ENCODE peak calls at places on chromosomes 1 and 21, in seven cellular contexts. Y, B, G, X, A, S and Z are unnamed samples.

GRCh38 chr1:196466656-196467055 is 141.6 kb downstream of the KCNT2 start:
- DNase-seq in Y (no peak), B (no peak), G (no peak), X (peak; percentile 13), A (no peak), S (peak; percentile 59), Z (peak; percentile 33)

GRCh38 chr1:30234091-30234490 is 489.3 kb downstream of the MATN1 start:
- DNase-seq in Y (no peak), B (no peak), G (no peak), X (no peak), A (no peak), S (no peak), Z (no peak)

GRCh38 chr1:168621356-168621755 is 45.0 kb downstream of the XCL1 start:
- DNase-seq in Y (no peak), B (no peak), G (no peak), X (peak; percentile 57), A (no peak), S (no peak), Z (peak; percentile 53)

GRCh38 chr1:223423641-223424233 is 30.5 kb downstream of the CCDC185 start:
- DNase-seq in Y (no peak), B (no peak), G (no peak), X (no peak), A (no peak), S (no peak), Z (peak; percentile 46)

GRCh38 chr1:53254011-53254640 is 15.8 kb upstream of the MAGOH start:
- DNase-seq in Y (no peak), B (no peak), G (no peak), X (peak; percentile 73), A (no peak), S (no peak), Z (no peak)

GRCh38 chr1:205052689-205053088 is 9.7 kb downstream of the CNTN2 start:
- DNase-seq in Y (no peak), B (no peak), G (no peak), X (no peak), A (no peak), S (no peak), Z (no peak)

GRCh38 chr1:160797861-160798273 is 1.9 kb downstream of the LY9 start:
- DNase-seq in Y (no peak), B (no peak), G (no peak), X (no peak), A (peak; percentile 30), S (peak; percentile 56), Z (no peak)

GRCh38 chr1:21268281-21269239 is 21.7 kb downstream of the ECE1 start:
- DNase-seq in Y (no peak), B (no peak), G (no peak), X (no peak), A (no peak), S (no peak), Z (no peak)

GRCh38 chr1:111990026-111990877 is 784 bp upstream of the KCND3 start:
- DNase-seq in Y (peak; percentile 24), B (peak; percentile 67), G (no peak), X (peak; percentile 10), A (no peak), S (no peak), Z (no peak)

GRCh38 chr1:26784023-26784871 is 3.5 kb upstream of the PIGV start:
- DNase-seq in Y (no peak), B (no peak), G (no peak), X (peak; percentile 95), A (no peak), S (no peak), Z (peak; percentile 51)

GRCh38 chr1:61448934-61449368 is 276.0 kb downstream of the TM2D1 start:
- DNase-seq in Y (no peak), B (no peak), G (no peak), X (peak; percentile 99), A (no peak), S (peak; percentile 78), Z (peak; percentile 89)

GRCh38 chr1:110605901-110606783 is at the start of gene KCNA2:
- DNase-seq in Y (peak; percentile 63), B (peak; percentile 68), G (no peak), X (peak; percentile 9), A (no peak), S (no peak), Z (peak; percentile 62)

GRCh38 chr1:22828151-22828817 is 117.6 kb downstream of the EPHB2 start:
- DNase-seq in Y (no peak), B (no peak), G (no peak), X (no peak), A (no peak), S (no peak), Z (no peak)

GRCh38 chr1:224329484-224329841 is 509 bp downstream of the NVL start:
- DNase-seq in Y (no peak), B (no peak), G (no peak), X (no peak), A (no peak), S (no peak), Z (no peak)

GRCh38 chr1:48472747-48473146 is 743 bp upstream of the SPATA6 start:
- DNase-seq in Y (no peak), B (no peak), G (no peak), X (no peak), A (no peak), S (no peak), Z (no peak)

GRCh38 chr21:45017376-45017960 is 56.9 kb upstream of the ADARB1 start:
- DNase-seq in Y (no peak), B (peak; percentile 39), G (no peak), X (no peak), A (no peak), S (no peak), Z (no peak)

GRCh38 chr1:71667224-71667623 is 586.4 kb upstream of the ZRANB2 start:
- DNase-seq in Y (no peak), B (no peak), G (no peak), X (peak; percentile 7), A (no peak), S (no peak), Z (peak; percentile 24)

GRCh38 chr1:58942759-58943191 is 158.9 kb upstream of the JUN start:
- DNase-seq in Y (no peak), B (no peak), G (no peak), X (no peak), A (no peak), S (no peak), Z (no peak)

GRCh38 chr1:222754386-222755139 is 17.6 kb downstream of the FAM177B start:
- DNase-seq in Y (no peak), B (peak; percentile 70), G (peak; percentile 98), X (peak; percentile 95), A (no peak), S (peak; percentile 83), Z (peak; percentile 88)

GRCh38 chr1:31723828-31724359 is 20.1 kb upstream of the COL16A1 start:
- DNase-seq in Y (peak; percentile 87), B (peak; percentile 79), G (no peak), X (peak; percentile 79), A (no peak), S (no peak), Z (peak; percentile 79)

GRCh38 chr1:41696381-41696780 is 211.9 kb upstream of the EDN2 start:
- DNase-seq in Y (no peak), B (no peak), G (no peak), X (no peak), A (no peak), S (no peak), Z (no peak)

GRCh38 chr1:24541711-24542346 is 14.1 kb upstream of the NCMAP start:
- DNase-seq in Y (peak; percentile 37), B (peak; percentile 78), G (no peak), X (no peak), A (no peak), S (no peak), Z (no peak)

GRCh38 chr21:31903896-31904295 is 31.1 kb downstream of the HUNK start:
- DNase-seq in Y (no peak), B (no peak), G (no peak), X (no peak), A (no peak), S (no peak), Z (no peak)

GRCh38 chr1:113534130-113534817 is 144.0 kb downstream of the MAGI3 start:
- DNase-seq in Y (no peak), B (no peak), G (no peak), X (peak; percentile 21), A (no peak), S (no peak), Z (peak; percentile 57)

GRCh38 chr1:115828101-115829022 is 12.6 kb downstream of the NHLH2 start:
- DNase-seq in Y (peak; percentile 52), B (peak; percentile 71), G (no peak), X (peak; percentile 33), A (no peak), S (no peak), Z (peak; percentile 32)

GRCh38 chr1:236689713-236690569 is 3.6 kb downstream of the ACTN2 start:
- DNase-seq in Y (no peak), B (no peak), G (no peak), X (no peak), A (no peak), S (no peak), Z (no peak)

GRCh38 chr1:37513795-37514349 is 694 bp downstream of the MEAF6 start:
- DNase-seq in Y (peak; percentile 37), B (peak; percentile 73), G (no peak), X (no peak), A (peak; percentile 48), S (no peak), Z (peak; percentile 28)

GRCh38 chr21:42663860-42664535 is 10.6 kb downstream of the PDE9A start:
- DNase-seq in Y (no peak), B (no peak), G (no peak), X (no peak), A (no peak), S (no peak), Z (no peak)

GRCh38 chr1:159469921-159470595 is 30.5 kb downstream of the OR10J1 start:
- DNase-seq in Y (no peak), B (no peak), G (no peak), X (peak; percentile 58), A (no peak), S (no peak), Z (no peak)

GRCh38 chr1:246001142-246001812 is 505.8 kb downstream of the SMYD3 start:
- DNase-seq in Y (no peak), B (no peak), G (no peak), X (peak; percentile 81), A (no peak), S (peak; percentile 76), Z (no peak)

GRCh38 chr1:62906428-62906886 is 122.5 kb downstream of the ATG4C start:
- DNase-seq in Y (peak; percentile 41), B (no peak), G (no peak), X (peak; percentile 15), A (no peak), S (no peak), Z (peak; percentile 25)

GRCh38 chr1:24972257-24973242 is 42.5 kb upstream of the RUNX3 start:
- DNase-seq in Y (no peak), B (no peak), G (no peak), X (no peak), A (no peak), S (no peak), Z (no peak)

GRCh38 chr1:31374511-31375196 is 1.8 kb upstream of the FABP3 start:
- DNase-seq in Y (no peak), B (peak; percentile 56), G (no peak), X (peak; percentile 70), A (no peak), S (no peak), Z (peak; percentile 69)

GRCh38 chr1:24961334-24961733 is 31.3 kb upstream of the RUNX3 start:
- DNase-seq in Y (no peak), B (no peak), G (no peak), X (no peak), A (no peak), S (no peak), Z (no peak)

GRCh38 chr1:176705585-176705984 is 242.6 kb downstream of the PAPPA2 start:
- DNase-seq in Y (no peak), B (no peak), G (no peak), X (no peak), A (no peak), S (no peak), Z (no peak)

GRCh38 chr1:52920791-52921291 is 699 bp downstream of the ECHDC2 start:
- DNase-seq in Y (no peak), B (peak; percentile 77), G (no peak), X (peak; percentile 23), A (no peak), S (no peak), Z (peak; percentile 54)

GRCh38 chr21:25907573-25908275 is 173.0 kb downstream of the GABPA start:
- DNase-seq in Y (no peak), B (no peak), G (no peak), X (no peak), A (no peak), S (no peak), Z (no peak)

GRCh38 chr1:16080422-16081150 is 7.1 kb upstream of the FAM131C start:
- DNase-seq in Y (no peak), B (no peak), G (no peak), X (peak; percentile 25), A (no peak), S (no peak), Z (no peak)